ENCODE peak calls at places on chromosome 1, in five cellular contexts. One of them, this sample, is unnamed.

GRCh38 chr1:198564157-198564556 is 23.7 kb upstream of the ATP6V1G3 start:
- DNase-seq in GM12878: no peak
- DNase-seq in SK-N-SH: no peak
- DNase-seq in K562: no peak
- DNase-seq in HCT116: no peak
- DNase-seq in this sample: no peak

GRCh38 chr1:186304982-186305949 is 69.8 kb downstream of the TPR start:
- DNase-seq in HCT116: peak
- DNase-seq in K562: peak
- DNase-seq in SK-N-SH: peak
- DNase-seq in GM12878: no peak
- DNase-seq in this sample: peak

GRCh38 chr1:220706921-220707559 is 16.9 kb downstream of the C1orf115 start:
- DNase-seq in SK-N-SH: no peak
- DNase-seq in GM12878: no peak
- DNase-seq in HCT116: no peak
- DNase-seq in K562: no peak
- DNase-seq in this sample: no peak

GRCh38 chr1:39301606-39302005 is 97.1 kb downstream of the MACF1 start:
- DNase-seq in HCT116: no peak
- DNase-seq in SK-N-SH: no peak
- DNase-seq in GM12878: no peak
- DNase-seq in K562: no peak
- DNase-seq in this sample: no peak

GRCh38 chr1:12341667-12342066 is 111.8 kb downstream of the VPS13D start:
- DNase-seq in SK-N-SH: no peak
- DNase-seq in K562: no peak
- DNase-seq in GM12878: no peak
- DNase-seq in HCT116: no peak
- DNase-seq in this sample: no peak

GRCh38 chr1:156499703-156500577 is 635 bp downstream of the MEF2D start:
- DNase-seq in K562: peak
- DNase-seq in SK-N-SH: peak
- DNase-seq in GM12878: no peak
- DNase-seq in HCT116: no peak
- DNase-seq in this sample: peak

GRCh38 chr1:41475859-41476567 is 8.5 kb downstream of the EDN2 start:
- DNase-seq in GM12878: no peak
- DNase-seq in K562: no peak
- DNase-seq in SK-N-SH: no peak
- DNase-seq in HCT116: no peak
- DNase-seq in this sample: no peak

GRCh38 chr1:161192476-161193465 is 6.1 kb downstream of the ADAMTS4 start:
- DNase-seq in HCT116: peak
- DNase-seq in GM12878: no peak
- DNase-seq in SK-N-SH: peak
- DNase-seq in K562: peak
- DNase-seq in this sample: peak

GRCh38 chr1:7478797-7479499 is 292.1 kb upstream of the VAMP3 start:
- DNase-seq in SK-N-SH: no peak
- DNase-seq in K562: no peak
- DNase-seq in HCT116: no peak
- DNase-seq in GM12878: no peak
- DNase-seq in this sample: no peak

GRCh38 chr1:59018860-59019259 is 235.0 kb upstream of the JUN start:
- DNase-seq in K562: no peak
- DNase-seq in SK-N-SH: no peak
- DNase-seq in GM12878: no peak
- DNase-seq in HCT116: no peak
- DNase-seq in this sample: no peak

GRCh38 chr1:1677718-1678580 is 14.6 kb downstream of the SLC35E2B start:
- DNase-seq in GM12878: peak
- DNase-seq in HCT116: no peak
- DNase-seq in K562: peak
- DNase-seq in SK-N-SH: peak
- DNase-seq in this sample: peak

GRCh38 chr1:247923941-247924340 is 748 bp upstream of the OR2AJ1 start:
- DNase-seq in HCT116: no peak
- DNase-seq in SK-N-SH: no peak
- DNase-seq in K562: no peak
- DNase-seq in GM12878: no peak
- DNase-seq in this sample: no peak

GRCh38 chr1:6962390-6962955 is 177.2 kb downstream of the CAMTA1 start:
- DNase-seq in GM12878: peak
- DNase-seq in SK-N-SH: peak
- DNase-seq in K562: peak
- DNase-seq in HCT116: peak
- DNase-seq in this sample: no peak

GRCh38 chr1:10941891-10942541 is 70.4 kb upstream of the TARDBP start:
- DNase-seq in SK-N-SH: peak
- DNase-seq in K562: peak
- DNase-seq in GM12878: no peak
- DNase-seq in HCT116: no peak
- DNase-seq in this sample: no peak

GRCh38 chr1:74715806-74716205 is 17.0 kb downstream of the CRYZ start:
- DNase-seq in K562: no peak
- DNase-seq in GM12878: no peak
- DNase-seq in SK-N-SH: no peak
- DNase-seq in HCT116: no peak
- DNase-seq in this sample: no peak

GRCh38 chr1:74712863-74713262 is 20.0 kb downstream of the CRYZ start:
- DNase-seq in SK-N-SH: no peak
- DNase-seq in GM12878: no peak
- DNase-seq in HCT116: no peak
- DNase-seq in K562: no peak
- DNase-seq in this sample: peak

GRCh38 chr1:74716822-74717221 is 16.0 kb downstream of the CRYZ start:
- DNase-seq in HCT116: no peak
- DNase-seq in SK-N-SH: no peak
- DNase-seq in GM12878: no peak
- DNase-seq in K562: no peak
- DNase-seq in this sample: no peak

GRCh38 chr1:74714429-74715362 is 18.2 kb downstream of the CRYZ start:
- DNase-seq in K562: no peak
- DNase-seq in SK-N-SH: no peak
- DNase-seq in GM12878: no peak
- DNase-seq in HCT116: no peak
- DNase-seq in this sample: no peak

DNA sequence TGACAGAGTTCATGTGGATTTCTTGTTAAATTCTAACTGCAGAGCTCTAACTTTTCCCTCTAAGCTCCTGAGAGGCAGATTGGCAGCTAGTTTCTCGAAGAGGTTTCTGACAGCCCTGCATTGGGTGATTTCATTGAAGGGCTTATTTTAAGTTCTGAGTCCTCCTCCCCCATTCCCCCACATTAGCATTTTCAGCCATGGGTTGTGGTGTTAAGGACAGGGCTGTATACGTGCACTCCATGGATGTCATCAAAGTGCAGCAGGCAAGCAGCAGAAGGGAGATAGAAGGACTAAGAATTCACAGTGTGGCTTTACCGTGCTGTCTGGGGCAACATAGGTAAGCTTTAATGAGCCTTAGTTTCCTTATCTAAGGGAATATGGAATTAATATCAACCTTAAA is 19.0 kb downstream of the CRYZ start:
- DNase-seq in SK-N-SH: no peak
- DNase-seq in K562: no peak
- DNase-seq in GM12878: no peak
- DNase-seq in HCT116: no peak
- DNase-seq in this sample: no peak
- TF ChIP-seq JUND in SK-N-SH: no peak
- TF ChIP-seq JUND in K562: no peak
- TF ChIP-seq JUND in GM12878: no peak
- TF ChIP-seq JUND in HCT116: no peak
- TF ChIP-seq JUND in this sample: no peak

GRCh38 chr1:182615468-182616129 is 11.4 kb upstream of the RGS16 start:
- DNase-seq in HCT116: no peak
- DNase-seq in SK-N-SH: peak
- DNase-seq in K562: no peak
- DNase-seq in GM12878: no peak
- DNase-seq in this sample: no peak
- TF ChIP-seq JUND in HCT116: no peak
- TF ChIP-seq JUND in SK-N-SH: no peak
- TF ChIP-seq JUND in K562: no peak
- TF ChIP-seq JUND in GM12878: no peak
- TF ChIP-seq JUND in this sample: no peak

GRCh38 chr1:26970810-26971209 is 10.5 kb upstream of the KDF1 start:
- DNase-seq in SK-N-SH: no peak
- DNase-seq in HCT116: no peak
- DNase-seq in GM12878: no peak
- DNase-seq in K562: no peak
- DNase-seq in this sample: no peak
- TF ChIP-seq JUND in SK-N-SH: no peak
- TF ChIP-seq JUND in HCT116: no peak
- TF ChIP-seq JUND in GM12878: no peak
- TF ChIP-seq JUND in K562: no peak
- TF ChIP-seq JUND in this sample: no peak

DNA sequence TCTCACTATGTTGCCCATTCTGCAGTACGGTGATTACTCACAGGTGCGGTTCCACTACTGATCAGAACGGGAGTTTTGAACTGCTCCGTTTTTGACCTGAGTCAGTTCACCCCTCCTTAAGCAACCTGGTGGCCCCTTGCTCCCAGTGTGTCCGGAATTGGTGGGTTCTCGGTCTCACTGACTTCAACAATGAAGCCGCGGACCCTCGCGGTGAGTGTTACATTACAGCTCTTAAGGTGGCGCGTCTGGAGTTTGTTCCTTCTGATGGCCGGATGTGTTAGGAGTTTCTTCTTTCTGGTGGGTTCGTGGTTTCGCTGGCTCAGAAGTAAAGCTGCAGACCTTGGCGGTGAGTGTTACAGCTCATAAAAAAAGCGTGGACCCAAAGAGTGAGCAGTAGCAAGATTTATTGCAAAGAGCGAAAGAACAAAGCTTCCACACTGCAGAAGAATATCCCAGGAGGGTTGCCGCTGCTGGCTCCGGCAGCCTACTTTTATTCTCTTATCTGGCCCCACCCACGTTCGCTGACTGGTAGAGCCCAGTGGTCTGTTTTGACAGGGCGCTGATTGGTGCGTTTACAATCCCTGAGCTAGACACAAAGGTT is 17.6 kb upstream of the PARP1 start:
- DNase-seq in GM12878: no peak
- DNase-seq in SK-N-SH: no peak
- DNase-seq in K562: no peak
- DNase-seq in HCT116: no peak
- DNase-seq in this sample: no peak
- TF ChIP-seq JUND in GM12878: no peak
- TF ChIP-seq JUND in SK-N-SH: no peak
- TF ChIP-seq JUND in K562: no peak
- TF ChIP-seq JUND in HCT116: no peak
- TF ChIP-seq JUND in this sample: no peak

GRCh38 chr1:44072204-44072603 is 40.9 kb upstream of the SLC6A9 start:
- DNase-seq in K562: no peak
- DNase-seq in HCT116: peak
- DNase-seq in GM12878: no peak
- DNase-seq in SK-N-SH: no peak
- DNase-seq in this sample: no peak
- TF ChIP-seq JUND in K562: peak
- TF ChIP-seq JUND in HCT116: peak
- TF ChIP-seq JUND in GM12878: no peak
- TF ChIP-seq JUND in SK-N-SH: peak
- TF ChIP-seq JUND in this sample: no peak